ENCODE peak calls at places on chromosomes 1 and 21, in ten cellular contexts. V is kidney; M is activated T-cell treated with anti-CD3 and anti-CD28 coated beads for 1 hour; Q is fibroblast of pulmonary artery; D is DND-41; S is stimulated activated naive CD8-positive, alpha-beta T cell treated with anti-CD3 and anti-CD28 coated beads, Interleukin-15, Interleukin-2, amounts not matched to agents 100 U/mL and 50 U/mL, for 24 hours; P is heart right ventricle; X is astrocyte of the spinal cord; Y is brain microvascular endothelial cell; F is NCI-H446 treated with DMSO at 0.1 percent for 48 hours. Z is an unnamed sample.

GRCh38 chr1:24898152-24898908 is 31.7 kb downstream of the RUNX3 start:
- DNase-seq in V (peak), M (no peak), Q (peak), D (peak), S (peak), P (peak), X (peak), Y (peak), F (no peak), Z (peak)

GRCh38 chr1:99590578-99591209 is 55.2 kb upstream of the PALMD start:
- DNase-seq in V (no peak), M (no peak), Q (peak), D (no peak), S (no peak), P (peak), X (peak), Y (peak), F (peak), Z (no peak)

GRCh38 chr1:75730432-75730831 is 5.9 kb downstream of the ACADM start:
- DNase-seq in V (no peak), M (no peak), Q (no peak), D (no peak), S (no peak), P (no peak), X (no peak), Y (no peak), F (no peak), Z (no peak)

GRCh38 chr1:17579951-17580939 is 40.7 kb downstream of the ARHGEF10L start:
- DNase-seq in V (no peak), M (no peak), Q (no peak), D (no peak), S (no peak), P (no peak), X (no peak), Y (no peak), F (no peak), Z (no peak)

GRCh38 chr1:103109291-103109920 is 1.1 kb upstream of the COL11A1 start:
- DNase-seq in V (no peak), M (no peak), Q (no peak), D (no peak), S (no peak), P (no peak), X (no peak), Y (no peak), F (peak), Z (no peak)

GRCh38 chr1:20586939-20587638 is 1.8 kb upstream of the CDA start:
- DNase-seq in V (no peak), M (no peak), Q (no peak), D (no peak), S (no peak), P (no peak), X (no peak), Y (no peak), F (no peak), Z (no peak)

GRCh38 chr1:95916616-95917015 is 682.6 kb downstream of the RWDD3 start:
- DNase-seq in V (no peak), M (no peak), Q (peak), D (no peak), S (no peak), P (no peak), X (peak), Y (no peak), F (peak), Z (no peak)

GRCh38 chr1:223312705-223313414 is 51.1 kb downstream of the SUSD4 start:
- DNase-seq in V (no peak), M (no peak), Q (no peak), D (no peak), S (no peak), P (no peak), X (no peak), Y (no peak), F (no peak), Z (no peak)

GRCh38 chr1:154329551-154330131 is 4.3 kb downstream of the ATP8B2 start:
- DNase-seq in V (no peak), M (no peak), Q (no peak), D (no peak), S (no peak), P (no peak), X (no peak), Y (no peak), F (no peak), Z (no peak)

GRCh38 chr1:175168782-175169181 is 23.8 kb downstream of the KIAA0040 start:
- DNase-seq in V (no peak), M (no peak), Q (no peak), D (no peak), S (no peak), P (no peak), X (no peak), Y (no peak), F (no peak), Z (no peak)

GRCh38 chr21:20591294-20591693 is 406.9 kb upstream of the NCAM2 start:
- DNase-seq in V (no peak), M (no peak), Q (no peak), D (no peak), S (no peak), P (no peak), X (peak), Y (peak), F (no peak), Z (no peak)

GRCh38 chr1:8133657-8134430 is 107.7 kb upstream of the ERRFI1 start:
- DNase-seq in V (no peak), M (no peak), Q (peak), D (no peak), S (no peak), P (peak), X (peak), Y (peak), F (peak), Z (no peak)

GRCh38 chr1:218683224-218683623 is 338.1 kb downstream of the TGFB2 start:
- DNase-seq in V (no peak), M (no peak), Q (no peak), D (no peak), S (no peak), P (no peak), X (peak), Y (no peak), F (no peak), Z (no peak)